ENCODE peak calls at places on chromosomes 7 and 10, in five cellular contexts. O, W, J, R and K are unnamed samples.

GRCh38 chr10:69913586-69913985 is 111.9 kb downstream of the COL13A1 start:
- DNase-seq in W (no peak), R (peak), J (no peak), O (no peak), K (no peak)

GRCh38 chr7:90455163-90456030 is 14.0 kb upstream of the PTTG1IP2 start:
- DNase-seq in R (peak), J (peak), O (peak), W (no peak), K (no peak)

GRCh38 chr10:11444148-11444516 is 167.3 kb downstream of the USP6NL start:
- DNase-seq in O (no peak), J (no peak), W (peak), R (no peak), K (no peak)

GRCh38 chr7:154997840-154998370 is 5.0 kb downstream of the PAXIP1 start:
- DNase-seq in R (no peak), W (no peak), O (no peak), J (no peak), K (no peak)

GRCh38 chr7:87426160-87426559 is 49.3 kb downstream of the ABCB4 start:
- DNase-seq in W (no peak), J (no peak), O (no peak), R (no peak), K (no peak)

GRCh38 chr10:11934262-11934661 is 108.3 kb downstream of the UPF2 start:
- DNase-seq in O (no peak), R (no peak), J (no peak), W (no peak), K (no peak)

GRCh38 chr10:91856637-91857036 is 52.6 kb downstream of the FGFBP3 start:
- DNase-seq in R (no peak), W (no peak), J (no peak), O (peak), K (no peak)

GRCh38 chr10:63446716-63447440 is 18.9 kb downstream of the JMJD1C start:
- DNase-seq in R (no peak), W (no peak), O (no peak), J (no peak), K (no peak)

GRCh38 chr7:97006146-97006950 is 995 bp downstream of the DLX6 start:
- DNase-seq in J (peak), O (no peak), W (peak), R (no peak), K (no peak)

GRCh38 chr7:107597582-107597916 is 17.5 kb downstream of the BCAP29 start:
- DNase-seq in R (no peak), W (no peak), J (no peak), O (no peak), K (no peak)
- H3K4me3 ChIP-seq in R (no peak), W (no peak), J (no peak), O (no peak), K (no peak)

GRCh38 chr7:71488308-71488707 is 356.4 kb downstream of the GALNT17 start:
- DNase-seq in R (no peak), J (no peak), W (no peak), O (no peak), K (no peak)
- TF ChIP-seq YY1 in R (no peak), J (no peak), W (no peak), O (no peak), K (no peak)

GRCh38 chr10:77600640-77601039 is 37.0 kb downstream of the KCNMA1 start:
- DNase-seq in W (no peak), R (no peak), O (no peak), J (no peak), K (no peak)
- H3K9ac ChIP-seq in W (no peak), R (no peak), O (no peak), J (no peak), K (no peak)

GRCh38 chr10:50404021-50404823 is 152.9 kb upstream of the ASAH2 start:
- DNase-seq in O (no peak), J (no peak), W (no peak), R (no peak), K (no peak)

GRCh38 chr10:50405733-50406132 is 154.4 kb upstream of the ASAH2 start:
- DNase-seq in W (no peak), J (no peak), R (no peak), O (no peak), K (no peak)

GRCh38 chr10:50406457-50407076 is 155.3 kb upstream of the ASAH2 start:
- DNase-seq in O (no peak), J (no peak), R (no peak), W (no peak), K (no peak)

GRCh38 chr10:50409965-50410811 is 158.9 kb upstream of the ASAH2 start:
- DNase-seq in R (no peak), W (no peak), O (no peak), J (no peak), K (no peak)

GRCh38 chr10:50407077-50407801 is 155.9 kb upstream of the ASAH2 start:
- DNase-seq in O (peak), R (peak), W (no peak), J (no peak), K (peak)
- H3K4me3 ChIP-seq in O (peak), R (no peak), W (no peak), J (no peak), K (no peak)

GRCh38 chr10:56606202-56606601 is 245.1 kb upstream of the ZWINT start:
- DNase-seq in O (no peak), J (no peak), R (no peak), W (no peak), K (no peak)
- TF ChIP-seq YY1 in O (no peak), J (no peak), R (no peak), W (no peak), K (no peak)

DNA sequence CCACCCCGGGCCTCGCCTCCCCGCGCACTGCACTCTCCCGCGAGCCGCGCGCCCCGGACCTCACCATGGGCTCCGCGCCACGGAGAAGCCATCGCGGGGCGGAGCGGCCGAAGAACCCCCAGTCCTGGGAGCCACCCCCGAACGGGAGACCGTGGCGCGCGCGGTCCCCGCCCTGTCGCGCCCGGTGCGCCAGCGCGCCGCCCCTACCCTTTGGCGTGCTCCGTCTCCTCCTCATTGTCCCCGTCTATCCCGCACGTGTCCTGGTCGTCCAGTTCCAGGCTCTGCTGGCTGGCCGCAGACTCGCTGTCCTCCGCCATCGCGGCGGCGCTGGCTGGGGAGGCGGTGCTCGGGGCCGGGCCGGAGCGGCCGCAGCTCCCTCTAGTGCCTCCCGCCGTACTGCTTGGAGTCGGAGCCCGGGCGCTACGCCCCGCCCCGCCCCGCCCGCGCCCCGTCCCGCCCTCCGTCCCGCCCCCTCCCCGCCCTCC is at the start of gene NMT2:
- DNase-seq in R (peak), W (peak), J (no peak), O (peak), K (peak)
- H3K9ac ChIP-seq in R (peak), W (peak), J (peak), O (peak), K (peak)

GRCh38 chr10:21552638-21553037 is 18.6 kb downstream of the MLLT10 start:
- DNase-seq in W (no peak), J (no peak), O (no peak), R (no peak), K (no peak)

DNA sequence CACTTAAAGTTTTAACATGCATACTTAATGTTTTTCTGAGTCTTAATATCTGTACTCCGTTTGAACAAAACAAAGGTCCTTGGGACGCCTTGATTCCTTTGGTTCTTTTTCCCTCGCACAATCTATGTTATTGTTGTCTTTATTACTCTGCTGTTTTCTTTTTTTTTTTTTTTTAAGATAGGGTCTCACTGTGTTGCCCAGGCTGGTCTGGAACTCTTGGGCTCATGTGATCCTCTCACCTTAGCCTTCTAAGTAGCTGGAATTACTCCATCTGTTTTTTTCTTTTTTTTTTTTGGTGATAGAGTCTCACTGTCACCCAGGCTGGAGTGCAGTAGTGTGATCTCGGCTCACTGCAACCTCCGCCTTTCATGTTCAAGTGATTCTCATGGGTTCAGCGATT is 13.2 kb downstream of the MLLT10 start:
- DNase-seq in R (no peak), W (no peak), O (no peak), J (no peak), K (no peak)
- H3K4me3 ChIP-seq in R (no peak), W (no peak), O (no peak), J (no peak), K (no peak)